ENCODE peak calls at places on chromosomes 5 and 9, in six cellular contexts. R is CD4-positive, alpha-beta T cell; W is foreskin fibroblast; S is fibroblast of mammary gland; V is HFFc6; K is activated B cell treated with CpG ODN at 0.5 μM for 24 hours. M is an unnamed sample.

GRCh38 chr5:16957305-16958165 is 21.4 kb upstream of the MYO10 start:
- DNase-seq in R (no peak), W (peak; percentile 96), S (peak; percentile 95), V (peak; percentile 94), K (no peak), M (no peak)

GRCh38 chr5:177310757-177311173 is 933 bp downstream of the MXD3 start:
- DNase-seq in R (no peak), W (no peak), S (no peak), V (no peak), K (no peak), M (no peak)

GRCh38 chr5:6704361-6704851 is 8.8 kb upstream of the TENT4A start:
- DNase-seq in R (no peak), W (peak; percentile 56), S (peak; percentile 77), V (peak; percentile 93), K (no peak), M (no peak)

GRCh38 chr5:172949426-172949825 is 9.8 kb upstream of the RPL26L1 start:
- DNase-seq in R (no peak), W (no peak), S (no peak), V (no peak), K (no peak), M (no peak)

GRCh38 chr5:174151579-174152181 is 106.2 kb downstream of the NSG2 start:
- DNase-seq in R (no peak), W (no peak), S (no peak), V (no peak), K (no peak), M (no peak)

GRCh38 chr9:36878986-36879982 is 154.8 kb downstream of the PAX5 start:
- DNase-seq in R (no peak), W (no peak), S (no peak), V (no peak), K (no peak), M (no peak)

GRCh38 chr9:98686961-98687855 is 21.5 kb downstream of the GABBR2 start:
- DNase-seq in R (no peak), W (no peak), S (no peak), V (no peak), K (no peak), M (no peak)

GRCh38 chr9:27634879-27635278 is 61.6 kb upstream of the C9orf72 start:
- DNase-seq in R (no peak), W (no peak), S (no peak), V (no peak), K (no peak), M (no peak)

GRCh38 chr9:16236882-16237281 is 633.6 kb downstream of the BNC2 start:
- DNase-seq in R (no peak), W (peak; percentile 20), S (peak; percentile 80), V (no peak), K (no peak), M (no peak)

GRCh38 chr5:124736814-124737186 is 9.6 kb downstream of the ZNF608 start:
- DNase-seq in R (no peak), W (no peak), S (no peak), V (no peak), K (no peak), M (no peak)

GRCh38 chr5:124740055-124740454 is 6.4 kb downstream of the ZNF608 start:
- DNase-seq in R (no peak), W (no peak), S (no peak), V (no peak), K (no peak), M (no peak)

GRCh38 chr5:124737651-124738050 is 8.8 kb downstream of the ZNF608 start:
- DNase-seq in R (no peak), W (no peak), S (no peak), V (no peak), K (no peak), M (no peak)

GRCh38 chr5:124740991-124741583 is 5.4 kb downstream of the ZNF608 start:
- DNase-seq in R (no peak), W (peak; percentile 66), S (peak; percentile 78), V (peak; percentile 64), K (no peak), M (no peak)

GRCh38 chr5:124738751-124739559 is 7.5 kb downstream of the ZNF608 start:
- DNase-seq in R (no peak), W (no peak), S (no peak), V (no peak), K (no peak), M (no peak)
- TF ChIP-seq CTCF in R (no peak), W (no peak), S (no peak), V (no peak), K (no peak), M (no peak)

DNA sequence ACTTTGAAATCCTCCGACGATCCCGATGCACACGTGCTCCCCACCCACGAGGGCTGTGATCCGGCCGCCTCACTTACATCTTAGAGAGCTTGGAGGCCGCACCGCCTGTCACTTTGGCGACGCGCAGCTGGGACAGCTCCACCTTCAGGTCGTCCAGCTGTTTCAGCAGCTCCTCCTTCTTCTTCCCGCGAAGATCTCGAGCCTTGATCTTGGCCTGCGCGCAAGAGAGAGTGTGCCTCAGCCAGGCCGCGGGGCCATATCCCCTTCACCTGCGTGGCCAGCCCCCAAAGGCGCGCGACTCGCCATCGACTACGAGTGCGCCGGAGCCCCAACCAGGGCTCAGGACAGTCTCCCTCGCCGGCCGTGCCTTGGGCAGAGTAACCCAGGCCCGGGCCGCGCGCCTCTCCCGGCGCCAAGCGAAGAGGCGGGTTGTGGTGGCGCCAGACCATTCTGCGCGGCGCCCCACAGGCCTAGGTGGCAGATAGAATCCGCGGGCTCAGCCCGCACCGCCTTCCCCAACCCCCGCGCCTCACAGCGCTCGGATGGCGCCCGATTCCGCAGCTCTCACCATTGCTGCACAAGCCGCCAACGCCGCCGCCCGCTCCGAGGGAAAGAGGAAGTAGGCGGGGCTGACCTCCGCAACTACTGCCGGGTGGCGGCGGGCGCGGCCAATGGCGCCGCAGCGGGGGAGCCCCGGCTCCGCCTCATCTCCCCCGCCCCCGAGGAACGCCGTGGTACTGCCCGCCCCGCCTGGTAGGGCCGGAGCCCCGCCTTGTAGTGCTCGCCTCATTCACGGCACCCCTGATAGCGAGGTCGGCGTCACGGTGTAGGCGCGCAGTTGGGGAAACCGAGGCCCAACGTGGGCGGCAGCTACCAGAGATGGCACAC is at the start of the genes ARPC5L and RPL35:
- DNase-seq in R (peak; percentile 95), W (peak; percentile 94), S (peak; percentile 86), V (peak; percentile 88), K (peak; percentile 92), M (peak; percentile 93)
- TF ChIP-seq CTCF in R (peak; percentile 23), W (no peak), S (no peak), V (peak; percentile 69), K (no peak), M (no peak)

GRCh38 chr5:160506006-160507004 is 84.7 kb downstream of the PTTG1 start:
- DNase-seq in R (peak; percentile 66), W (peak; percentile 35), S (peak; percentile 32), V (peak; percentile 66), K (no peak), M (peak; percentile 42)

GRCh38 chr5:160504906-160505305 is 83.3 kb downstream of the PTTG1 start:
- DNase-seq in R (no peak), W (no peak), S (no peak), V (no peak), K (no peak), M (no peak)

GRCh38 chr5:160511280-160511929 is 89.8 kb downstream of the PTTG1 start:
- DNase-seq in R (no peak), W (no peak), S (no peak), V (no peak), K (no peak), M (no peak)

GRCh38 chr5:160508780-160509361 is 87.2 kb downstream of the PTTG1 start:
- DNase-seq in R (peak; percentile 44), W (peak; percentile 74), S (peak; percentile 82), V (peak; percentile 83), K (no peak), M (peak; percentile 45)

GRCh38 chr5:160507181-160507811 is 85.6 kb downstream of the PTTG1 start:
- DNase-seq in R (no peak), W (peak; percentile 48), S (peak; percentile 71), V (peak; percentile 83), K (no peak), M (no peak)
- TF ChIP-seq CTCF in R (no peak), W (no peak), S (no peak), V (no peak), K (no peak), M (no peak)

GRCh38 chr5:127313847-127314473 is 23.4 kb downstream of the MEGF10 start:
- DNase-seq in R (peak; percentile 57), W (peak; percentile 32), S (peak; percentile 63), V (peak; percentile 51), K (peak; percentile 50), M (peak; percentile 53)
- TF ChIP-seq CTCF in R (peak; percentile 80), W (peak; percentile 84), S (peak; percentile 94), V (peak; percentile 94), K (no peak), M (peak; percentile 79)

DNA sequence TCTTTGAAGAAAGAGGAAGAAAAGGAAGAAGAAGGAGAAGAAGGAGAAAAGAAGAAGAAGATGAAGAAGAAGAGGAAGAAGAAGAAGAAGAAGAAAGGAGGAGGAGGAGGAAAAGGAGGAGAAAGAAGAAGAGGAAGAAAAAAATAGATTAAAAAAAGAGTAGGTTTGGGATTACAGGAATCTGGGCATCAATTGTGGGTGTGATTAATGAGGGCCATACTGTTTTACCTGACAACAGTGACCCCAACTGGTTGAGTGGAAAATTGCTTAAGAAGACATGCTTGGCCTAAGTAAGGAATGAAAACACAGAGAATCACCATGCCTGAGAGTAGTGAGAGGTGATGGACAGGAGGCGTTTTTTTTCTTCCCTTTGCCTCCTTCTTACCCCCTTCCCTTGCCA is 114.6 kb downstream of the FAM170A start:
- DNase-seq in R (no peak), W (no peak), S (peak; percentile 60), V (no peak), K (no peak), M (no peak)
- TF ChIP-seq CTCF in R (peak; percentile 50), W (peak; percentile 19), S (peak; percentile 62), V (peak; percentile 50), K (no peak), M (peak; percentile 31)

GRCh38 chr5:175796536-175797499 is 74.6 kb upstream of the CPLX2 start:
- DNase-seq in R (peak; percentile 67), W (peak; percentile 76), S (peak; percentile 61), V (peak; percentile 55), K (peak; percentile 31), M (peak; percentile 79)
- TF ChIP-seq CTCF in R (no peak), W (no peak), S (no peak), V (no peak), K (no peak), M (no peak)

GRCh38 chr5:135534609-135535419 is 950 bp downstream of the NEUROG1 start:
- DNase-seq in R (no peak), W (no peak), S (peak; percentile 7), V (no peak), K (no peak), M (no peak)
- TF ChIP-seq CTCF in R (no peak), W (no peak), S (no peak), V (no peak), K (no peak), M (no peak)

M was measured in CD8-positive, alpha-beta T cell.